ENCODE peak calls at places on chromosomes 6 and 20, in eight cellular contexts. O is ovary, M is erythroblast, T is K562, S is endothelial cell of umbilical vein, J is body of pancreas, G is HCT116, A is A549. B is an unnamed sample.

GRCh38 chr6:80531676-80532619 is 425.5 kb downstream of the BCKDHB start:
- DNase-seq in O (no peak), M (no peak), T (no peak), S (no peak), J (no peak), G (no peak), A (no peak), B (no peak)

GRCh38 chr6:131488780-131489179 is 84.2 kb upstream of the ARG1 start:
- DNase-seq in O (no peak), M (no peak), T (no peak), S (no peak), J (no peak), G (no peak), A (no peak), B (no peak)

GRCh38 chr6:40922281-40922680 is 116.7 kb downstream of the UNC5CL start:
- DNase-seq in O (no peak), M (no peak), T (no peak), S (no peak), J (no peak), G (no peak), A (no peak), B (no peak)

GRCh38 chr6:11224252-11224965 is 8.1 kb downstream of the NEDD9 start:
- DNase-seq in O (no peak), M (no peak), T (no peak), S (peak), J (no peak), G (no peak), A (no peak), B (no peak)

GRCh38 chr6:113350521-113350920 is 506.6 kb upstream of the MARCKS start:
- DNase-seq in O (no peak), M (no peak), T (no peak), S (no peak), J (no peak), G (no peak), A (no peak), B (no peak)

GRCh38 chr6:124795879-124796838 is 166.1 kb upstream of the RNF217 start:
- DNase-seq in O (no peak), M (peak), T (peak), S (no peak), J (peak), G (no peak), A (peak), B (no peak)

GRCh38 chr6:16311763-16312162 is 73.4 kb downstream of the GMPR start:
- DNase-seq in O (no peak), M (no peak), T (no peak), S (no peak), J (no peak), G (no peak), A (no peak), B (no peak)

GRCh38 chr20:62824476-62825287 is 7.8 kb downstream of the COL9A3 start:
- DNase-seq in O (peak), M (peak), T (peak), S (no peak), J (peak), G (no peak), A (no peak), B (peak)

GRCh38 chr20:12406978-12407377 is 489.3 kb downstream of the BTBD3 start:
- DNase-seq in O (no peak), M (no peak), T (no peak), S (no peak), J (no peak), G (no peak), A (no peak), B (no peak)

GRCh38 chr6:149627672-149628071 is 20.8 kb downstream of the KATNA1 start:
- DNase-seq in O (no peak), M (no peak), T (no peak), S (no peak), J (no peak), G (no peak), A (no peak), B (no peak)

GRCh38 chr20:20782747-20783146 is 70.3 kb upstream of the RALGAPA2 start:
- DNase-seq in O (no peak), M (no peak), T (no peak), S (no peak), J (no peak), G (no peak), A (no peak), B (no peak)

GRCh38 chr20:13231031-13231752 is 10.1 kb downstream of the ISM1 start:
- DNase-seq in O (no peak), M (peak), T (no peak), S (no peak), J (no peak), G (no peak), A (peak), B (no peak)

GRCh38 chr20:35709269-35709668 is 10.1 kb downstream of the ROMO1 start:
- DNase-seq in O (no peak), M (no peak), T (no peak), S (no peak), J (no peak), G (no peak), A (no peak), B (no peak)

GRCh38 chr6:121143476-121143875 is 190.8 kb downstream of the TBC1D32 start:
- DNase-seq in O (no peak), M (no peak), T (no peak), S (no peak), J (no peak), G (no peak), A (no peak), B (no peak)

GRCh38 chr6:137853569-137854213 is 13.4 kb upstream of the TNFAIP3 start:
- DNase-seq in O (no peak), M (peak), T (no peak), S (peak), J (no peak), G (peak), A (no peak), B (no peak)

GRCh38 chr6:98821739-98822405 is 12.5 kb upstream of the POU3F2 start:
- DNase-seq in O (no peak), M (no peak), T (no peak), S (no peak), J (no peak), G (no peak), A (no peak), B (no peak)

GRCh38 chr20:46557231-46557956 is 6.9 kb upstream of the OCSTAMP start:
- DNase-seq in O (no peak), M (no peak), T (no peak), S (peak), J (no peak), G (no peak), A (no peak), B (no peak)

GRCh38 chr6:38012573-38012972 is 193.0 kb downstream of the ZFAND3 start:
- DNase-seq in O (no peak), M (peak), T (peak), S (peak), J (no peak), G (peak), A (peak), B (no peak)

GRCh38 chr6:132483779-132484679 is 28.9 kb downstream of the STX7 start:
- DNase-seq in O (peak), M (peak), T (peak), S (peak), J (peak), G (peak), A (peak), B (no peak)

GRCh38 chr6:66361886-66362285 is 654.9 kb upstream of the EYS start:
- DNase-seq in O (no peak), M (no peak), T (no peak), S (no peak), J (no peak), G (no peak), A (no peak), B (no peak)
- TF ChIP-seq POLR2A in O (no peak), M (no peak), T (no peak), S (no peak), J (no peak), G (no peak), A (no peak), B (no peak)

GRCh38 chr6:75493400-75494064 is at the start of gene FILIP1:
- DNase-seq in O (peak), M (no peak), T (no peak), S (no peak), J (peak), G (no peak), A (peak), B (peak)

GRCh38 chr6:75491302-75491701 is 2.3 kb downstream of the FILIP1 start:
- DNase-seq in O (no peak), M (no peak), T (no peak), S (no peak), J (no peak), G (no peak), A (peak), B (no peak)

GRCh38 chr6:75489025-75489424 is 4.6 kb downstream of the FILIP1 start:
- DNase-seq in O (no peak), M (no peak), T (no peak), S (peak), J (no peak), G (no peak), A (no peak), B (no peak)

GRCh38 chr6:75494290-75494689 is 690 bp upstream of the FILIP1 start:
- DNase-seq in O (no peak), M (no peak), T (no peak), S (no peak), J (no peak), G (no peak), A (peak), B (no peak)

DNA sequence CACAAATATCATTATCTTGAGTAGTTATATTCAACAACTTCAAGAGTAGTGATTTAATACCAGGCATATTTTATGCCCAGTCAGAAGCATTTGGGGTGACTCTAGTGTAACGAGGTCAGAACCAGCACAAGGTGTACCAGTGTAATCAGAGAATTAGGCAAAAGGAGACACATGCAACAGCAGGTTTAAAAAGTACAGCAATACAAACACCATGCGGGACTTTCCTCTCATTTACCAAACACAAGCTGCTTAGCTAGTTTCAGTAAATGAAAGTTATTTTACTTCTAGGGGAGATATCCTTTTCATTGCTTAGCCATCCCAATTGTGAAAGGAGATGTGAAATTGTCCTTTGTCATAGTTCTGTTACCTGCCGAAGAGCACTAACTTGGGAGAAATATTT is 831 bp downstream of the FILIP1 start:
- DNase-seq in O (no peak), M (no peak), T (no peak), S (no peak), J (peak), G (no peak), A (peak), B (peak)
- TF ChIP-seq POLR2A in O (no peak), M (no peak), T (no peak), S (no peak), J (no peak), G (no peak), A (no peak), B (no peak)

DNA sequence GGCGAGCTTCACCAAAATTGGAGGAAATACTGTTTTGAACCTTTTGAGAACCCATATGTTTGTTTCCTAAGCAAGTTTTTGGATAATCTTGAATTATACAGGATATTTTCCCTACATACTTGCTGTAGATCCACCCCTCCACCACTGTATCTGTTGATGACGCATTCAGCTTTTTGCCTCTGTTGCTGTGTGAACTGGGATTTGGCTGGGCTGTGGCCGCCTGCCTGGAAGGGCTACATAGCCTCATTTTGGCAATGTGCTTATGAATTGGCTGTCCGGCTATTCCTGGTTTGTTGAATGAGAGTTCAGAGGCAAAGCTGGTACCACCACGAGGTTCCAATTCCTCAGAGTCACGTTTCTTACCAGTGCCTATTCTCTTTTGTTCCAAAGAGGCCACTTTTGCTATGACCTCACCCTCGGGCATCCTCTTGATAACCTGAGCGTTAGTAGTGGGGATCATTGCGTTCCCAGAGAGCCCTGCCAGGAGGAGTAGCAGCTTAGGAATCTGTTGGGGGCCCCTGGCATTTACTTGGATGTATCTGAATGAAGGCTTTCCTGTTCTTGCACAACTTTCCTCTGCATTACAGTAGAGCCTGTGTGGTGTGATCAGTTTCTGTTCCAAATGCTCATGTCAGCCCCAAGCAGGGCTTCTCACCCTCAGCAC is 6.4 kb downstream of the FAM83D start:
- DNase-seq in O (no peak), M (no peak), T (no peak), S (peak), J (no peak), G (no peak), A (no peak), B (no peak)
- TF ChIP-seq POLR2A in O (no peak), M (no peak), T (no peak), S (no peak), J (no peak), G (no peak), A (no peak), B (no peak)

GRCh38 chr6:30211306-30211705 is 1.9 kb downstream of the TRIM26 start:
- DNase-seq in O (no peak), M (no peak), T (no peak), S (no peak), J (no peak), G (no peak), A (no peak), B (no peak)

GRCh38 chr6:30213654-30213998 is 420 bp upstream of the TRIM26 start:
- DNase-seq in O (no peak), M (no peak), T (no peak), S (no peak), J (no peak), G (no peak), A (no peak), B (no peak)

GRCh38 chr6:30213999-30214982 is 1.1 kb upstream of the TRIM26 start:
- DNase-seq in O (peak), M (peak), T (peak), S (peak), J (peak), G (no peak), A (peak), B (peak)

GRCh38 chr6:30211899-30212298 is 1.3 kb downstream of the TRIM26 start:
- DNase-seq in O (no peak), M (no peak), T (no peak), S (no peak), J (no peak), G (no peak), A (no peak), B (no peak)

DNA sequence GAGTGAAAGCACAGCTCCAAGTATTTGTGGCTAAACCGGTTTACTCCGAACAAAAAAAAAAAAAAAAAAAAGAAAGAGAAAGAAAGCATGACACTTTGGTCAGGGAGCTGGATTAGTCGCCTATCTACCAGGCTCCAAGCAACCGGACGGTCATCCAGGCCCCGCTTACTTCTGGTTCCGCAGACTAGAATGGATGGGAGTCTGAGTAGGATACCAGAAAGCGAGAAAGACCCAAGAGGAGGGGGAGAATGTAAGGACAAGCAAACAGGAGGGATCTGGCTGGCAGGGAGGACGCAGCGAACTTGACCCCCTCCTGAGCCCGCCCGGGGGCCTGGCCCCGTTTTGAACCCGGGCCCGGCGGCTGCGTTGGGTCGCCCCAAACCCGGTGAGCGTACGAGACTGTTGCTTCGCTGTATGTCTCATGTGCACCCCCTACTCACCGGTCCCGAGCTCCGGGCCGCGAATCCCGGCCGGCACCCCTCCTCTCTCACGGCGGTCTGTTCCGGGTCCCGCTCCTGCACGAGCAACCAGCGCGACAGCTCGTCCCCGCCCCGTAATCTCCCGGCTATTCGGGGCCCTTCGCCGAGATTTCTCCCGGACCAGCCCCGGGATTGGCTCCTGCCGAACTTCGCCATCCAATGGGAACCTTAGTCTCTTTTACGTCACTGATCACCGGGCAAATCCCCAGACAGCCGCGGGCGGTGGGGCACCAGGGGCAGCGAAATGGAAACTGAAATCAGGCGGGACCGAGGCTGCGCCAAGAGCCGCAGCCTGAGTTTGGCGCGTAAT is at the start of gene TRIM26:
- DNase-seq in O (peak), M (peak), T (peak), S (peak), J (peak), G (peak), A (peak), B (peak)
- TF ChIP-seq POLR2A in O (peak), M (no peak), T (peak), S (peak), J (peak), G (peak), A (peak), B (peak)

GRCh38 chr6:3788408-3789017 is 37.0 kb upstream of the PXDC1 start:
- DNase-seq in O (no peak), M (no peak), T (no peak), S (no peak), J (no peak), G (no peak), A (no peak), B (no peak)

GRCh38 chr6:3793545-3793944 is 42.0 kb upstream of the PXDC1 start:
- DNase-seq in O (no peak), M (no peak), T (no peak), S (no peak), J (no peak), G (no peak), A (no peak), B (no peak)

GRCh38 chr6:3791526-3792212 is 40.2 kb upstream of the PXDC1 start:
- DNase-seq in O (no peak), M (no peak), T (no peak), S (no peak), J (no peak), G (no peak), A (no peak), B (no peak)

GRCh38 chr6:3789018-3789895 is 37.7 kb upstream of the PXDC1 start:
- DNase-seq in O (no peak), M (no peak), T (no peak), S (no peak), J (no peak), G (no peak), A (peak), B (no peak)

GRCh38 chr6:3789896-3790558 is 38.5 kb upstream of the PXDC1 start:
- DNase-seq in O (no peak), M (no peak), T (no peak), S (no peak), J (no peak), G (no peak), A (no peak), B (no peak)
- TF ChIP-seq POLR2A in O (no peak), M (no peak), T (no peak), S (no peak), J (no peak), G (no peak), A (no peak), B (no peak)

GRCh38 chr6:170306324-170307079 is at the start of gene FAM120B:
- DNase-seq in O (peak), M (peak), T (peak), S (peak), J (peak), G (peak), A (peak), B (peak)
- TF ChIP-seq POLR2A in O (peak), M (peak), T (peak), S (peak), J (peak), G (peak), A (peak), B (peak)

GRCh38 chr20:23361108-23361650 is 803 bp upstream of the GZF1 start:
- DNase-seq in O (no peak), M (peak), T (no peak), S (no peak), J (peak), G (no peak), A (peak), B (no peak)

GRCh38 chr20:23357767-23358562 is 4.0 kb upstream of the GZF1 start:
- DNase-seq in O (peak), M (peak), T (peak), S (peak), J (peak), G (peak), A (peak), B (peak)

GRCh38 chr20:23358563-23358906 is 3.4 kb upstream of the GZF1 start:
- DNase-seq in O (no peak), M (no peak), T (no peak), S (no peak), J (no peak), G (no peak), A (no peak), B (no peak)

GRCh38 chr20:23358923-23359572 is 2.9 kb upstream of the GZF1 start:
- DNase-seq in O (no peak), M (peak), T (no peak), S (no peak), J (peak), G (no peak), A (no peak), B (no peak)

DNA sequence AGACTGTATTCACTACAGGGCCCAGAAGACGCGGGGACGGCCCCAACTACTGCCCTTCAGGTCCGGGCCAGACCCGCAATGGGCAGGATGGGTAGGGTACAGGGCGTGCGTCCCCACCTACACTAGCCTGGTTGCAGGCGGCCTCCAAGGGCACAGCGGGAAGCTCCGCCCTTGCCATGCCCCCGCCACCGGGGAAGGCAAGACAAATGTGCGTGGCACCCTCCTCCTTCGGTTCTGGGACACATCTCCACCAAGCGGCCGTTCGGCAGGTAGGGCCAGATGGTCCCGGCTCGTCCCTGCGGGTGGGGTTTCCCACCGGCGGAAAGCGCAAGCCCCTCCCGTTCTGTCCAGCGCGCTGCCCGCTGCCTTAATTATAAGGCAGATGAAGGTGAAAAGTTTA is 5.6 kb downstream of the NXT1 start:
- DNase-seq in O (peak), M (no peak), T (no peak), S (no peak), J (no peak), G (no peak), A (no peak), B (no peak)
- TF ChIP-seq POLR2A in O (no peak), M (no peak), T (peak), S (no peak), J (no peak), G (no peak), A (no peak), B (no peak)

GRCh38 chr6:49088631-49089030 is 374.4 kb downstream of the MMUT start:
- DNase-seq in O (no peak), M (no peak), T (no peak), S (no peak), J (no peak), G (no peak), A (no peak), B (no peak)
- TF ChIP-seq POLR2A in O (no peak), M (no peak), T (no peak), S (no peak), J (no peak), G (no peak), A (no peak), B (no peak)

GRCh38 chr6:35371494-35372262 is 29.3 kb downstream of the PPARD start:
- DNase-seq in O (no peak), M (no peak), T (no peak), S (no peak), J (no peak), G (no peak), A (no peak), B (no peak)
- TF ChIP-seq POLR2A in O (no peak), M (no peak), T (no peak), S (no peak), J (no peak), G (no peak), A (no peak), B (no peak)

GRCh38 chr6:52284460-52285173 is at the start of gene MCM3:
- DNase-seq in O (peak), M (peak), T (peak), S (peak), J (peak), G (peak), A (peak), B (peak)
- TF ChIP-seq POLR2A in O (no peak), M (peak), T (peak), S (peak), J (no peak), G (no peak), A (peak), B (no peak)